ENCODE peak calls at places on chromosomes 11 and 22, in eight cellular contexts. Y is ovary, C is heart right ventricle, L is A549, V is kidney, A is spleen, B is H9, J is fibroblast of pulmonary artery. K is an unnamed sample.

GRCh38 chr11:44471603-44472002 is 93.9 kb upstream of the CD82 start:
- DNase-seq in J (no peak), Y (no peak), C (no peak), V (no peak), B (no peak), L (no peak), A (no peak), K (no peak)

GRCh38 chr11:12007769-12008737 is at the start of gene DKK3:
- DNase-seq in B (peak), Y (no peak), J (peak), C (peak), V (no peak), L (no peak), A (no peak), K (no peak)

GRCh38 chr11:85316967-85317366 is 310.2 kb downstream of the DLG2 start:
- DNase-seq in L (peak), A (no peak), C (no peak), V (no peak), B (no peak), J (no peak), Y (no peak), K (no peak)

GRCh38 chr11:67082071-67082791 is 25.6 kb downstream of the RHOD start:
- DNase-seq in J (peak), C (no peak), V (no peak), A (no peak), Y (peak), B (peak), L (no peak), K (no peak)

GRCh38 chr11:833849-834311 is 1.1 kb downstream of the CD151 start:
- DNase-seq in L (peak), J (no peak), B (no peak), Y (no peak), A (no peak), C (no peak), V (no peak), K (no peak)

GRCh38 chr11:36361901-36362391 is 65.9 kb downstream of the PRR5L start:
- DNase-seq in V (peak), C (no peak), A (no peak), L (peak), J (peak), Y (peak), B (peak), K (no peak)

GRCh38 chr11:46200537-46201281 is 76.8 kb upstream of the CREB3L1 start:
- DNase-seq in A (no peak), J (no peak), V (no peak), C (no peak), Y (no peak), L (no peak), B (no peak), K (no peak)

GRCh38 chr11:32374261-32374711 is 61.1 kb downstream of the WT1 start:
- DNase-seq in L (peak), J (peak), B (peak), V (no peak), A (no peak), C (peak), Y (no peak), K (no peak)

GRCh38 chr22:46172522-46172921 is 22.2 kb downstream of the PPARA start:
- DNase-seq in J (no peak), V (no peak), C (no peak), A (no peak), B (no peak), L (no peak), Y (no peak), K (no peak)

GRCh38 chr11:61163714-61164609 is 2.7 kb upstream of the VPS37C start:
- DNase-seq in V (no peak), L (no peak), C (no peak), Y (no peak), A (no peak), J (no peak), B (no peak), K (no peak)

GRCh38 chr22:43381693-43382092 is 30.1 kb upstream of the MPPED1 start:
- DNase-seq in B (no peak), C (no peak), Y (no peak), J (no peak), V (peak), A (no peak), L (no peak), K (no peak)

GRCh38 chr11:65414776-65415498 is 7.7 kb upstream of the NEAT1 start:
- DNase-seq in L (no peak), C (no peak), Y (no peak), J (no peak), A (no peak), V (peak), B (peak), K (no peak)

GRCh38 chr11:134686418-134686817 is 274.4 kb upstream of the B3GAT1 start:
- DNase-seq in J (no peak), B (no peak), V (no peak), C (no peak), L (no peak), A (no peak), Y (no peak), K (no peak)

GRCh38 chr22:38465673-38466490 is 2.0 kb upstream of the KDELR3 start:
- DNase-seq in L (no peak), C (no peak), B (no peak), V (peak), A (peak), J (no peak), Y (no peak), K (no peak)

GRCh38 chr11:442611-443081 is 835 bp upstream of the ANO9 start:
- DNase-seq in J (no peak), A (no peak), V (peak), L (no peak), B (no peak), Y (no peak), C (no peak), K (no peak)

GRCh38 chr11:95108671-95109551 is 19.3 kb downstream of the ENDOD1 start:
- DNase-seq in V (no peak), L (no peak), B (no peak), Y (no peak), A (no peak), C (peak), J (peak), K (no peak)

GRCh38 chr11:48096588-48097525 is 116.5 kb downstream of the PTPRJ start:
- DNase-seq in L (no peak), C (no peak), V (no peak), A (no peak), Y (no peak), B (no peak), J (peak), K (no peak)

GRCh38 chr11:60782393-60783140 is 2.6 kb upstream of the MS4A10 start:
- DNase-seq in L (no peak), Y (no peak), C (no peak), A (peak), B (no peak), V (peak), J (no peak), K (no peak)

GRCh38 chr11:63939351-63939920 is 634 bp downstream of the NAA40 start:
- DNase-seq in B (peak), V (no peak), L (no peak), C (no peak), J (peak), A (no peak), Y (peak), K (no peak)

GRCh38 chr11:92681606-92682005 is 287.8 kb upstream of the MTNR1B start:
- DNase-seq in C (no peak), A (no peak), L (no peak), J (no peak), B (no peak), Y (no peak), V (no peak), K (no peak)

GRCh38 chr22:24091551-24092420 is 80.7 kb downstream of the CABIN1 start:
- DNase-seq in J (no peak), B (no peak), A (peak), L (no peak), Y (no peak), C (peak), V (peak), K (no peak)

GRCh38 chr11:70790671-70791300 is 392.5 kb downstream of the CTTN start:
- DNase-seq in L (no peak), J (no peak), C (no peak), A (no peak), Y (no peak), B (peak), V (no peak), K (no peak)

DNA sequence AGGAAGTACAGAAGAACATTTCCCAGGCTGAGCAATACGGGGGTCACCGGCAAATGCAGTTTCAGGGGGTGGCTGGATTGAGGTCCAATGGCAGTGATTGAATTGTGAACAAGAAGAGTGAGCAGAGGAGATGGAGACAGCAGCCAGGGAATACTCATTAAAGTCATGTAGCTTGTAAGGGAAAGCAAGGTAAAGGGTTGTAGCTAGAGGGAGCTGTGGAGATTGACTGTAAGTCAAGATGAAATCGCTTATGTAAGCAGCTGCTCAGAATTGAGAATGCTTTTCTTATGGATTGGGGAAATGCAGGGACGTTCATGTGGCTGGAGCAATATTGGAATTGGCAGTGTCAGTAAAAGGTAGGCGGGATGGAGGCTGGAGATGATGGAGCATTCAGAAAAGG is 111.4 kb upstream of the TBCEL start:
- DNase-seq in V (no peak), B (no peak), L (peak), A (peak), C (no peak), J (peak), Y (no peak), K (no peak)
- TF ChIP-seq CTCF in V (peak), B (peak), L (peak), A (peak), C (peak), J (peak), Y (no peak), K (no peak)

GRCh38 chr22:48722661-48723060 is 1105.0 kb downstream of the BRD1 start:
- DNase-seq in Y (no peak), L (no peak), A (peak), J (no peak), B (no peak), V (peak), C (no peak), K (no peak)
- TF ChIP-seq CTCF in Y (no peak), L (no peak), A (no peak), J (no peak), B (no peak), V (no peak), C (no peak), K (no peak)

DNA sequence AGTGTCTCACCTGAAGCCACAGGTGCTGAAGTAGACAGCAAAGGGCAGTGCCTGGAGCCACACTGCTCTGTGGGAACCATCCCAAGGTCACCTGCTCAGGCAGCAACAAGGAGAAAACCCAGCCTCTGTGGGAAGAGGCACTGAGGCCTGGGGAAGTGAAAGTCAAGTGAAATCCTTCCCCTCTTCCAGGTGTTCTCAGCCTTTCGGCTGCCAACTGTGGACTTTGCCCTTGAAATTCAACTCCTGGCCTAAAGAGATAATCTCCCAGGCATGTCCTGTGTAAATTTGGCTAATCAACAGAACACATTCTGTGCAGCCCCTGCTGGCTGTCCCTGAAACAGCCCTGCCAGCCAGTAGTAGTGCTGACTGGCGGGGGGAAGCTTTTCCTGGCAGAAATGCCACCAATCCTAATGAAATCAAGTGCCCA is 112.1 kb downstream of the RPL27A start:
- DNase-seq in A (no peak), B (peak), L (peak), C (no peak), V (no peak), J (no peak), Y (no peak), K (no peak)
- TF ChIP-seq CTCF in A (peak), B (peak), L (no peak), C (peak), V (peak), J (peak), Y (no peak), K (no peak)

DNA sequence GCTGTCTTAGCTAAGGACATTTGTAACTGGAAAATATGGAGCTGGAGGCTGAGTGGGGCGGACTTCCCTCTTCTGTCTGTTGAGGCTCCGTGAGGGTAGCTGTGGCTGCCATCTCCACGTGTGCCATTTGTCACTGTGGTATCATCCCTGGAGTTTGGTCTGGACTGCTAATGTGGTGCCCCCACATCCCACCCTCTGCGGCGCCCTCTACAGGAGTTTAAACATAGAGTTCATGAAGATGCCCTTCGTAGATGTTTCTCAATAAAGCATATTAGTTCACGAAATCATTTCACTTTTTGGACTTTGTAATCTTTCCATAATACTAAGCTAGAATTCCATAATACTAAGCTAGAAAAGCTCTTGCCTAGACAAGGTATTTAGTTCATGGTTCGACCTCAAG is 52.4 kb downstream of the TECTA start:
- DNase-seq in Y (no peak), L (no peak), C (no peak), V (no peak), J (no peak), A (no peak), B (no peak), K (no peak)
- TF ChIP-seq CTCF in Y (no peak), L (no peak), C (no peak), V (no peak), J (no peak), A (no peak), B (peak), K (no peak)

GRCh38 chr11:82872377-82873150 is 27.7 kb downstream of the PRCP start:
- DNase-seq in B (no peak), Y (no peak), C (no peak), L (no peak), J (no peak), A (no peak), V (no peak), K (no peak)
- TF ChIP-seq CTCF in B (no peak), Y (no peak), C (no peak), L (no peak), J (no peak), A (no peak), V (no peak), K (no peak)

DNA sequence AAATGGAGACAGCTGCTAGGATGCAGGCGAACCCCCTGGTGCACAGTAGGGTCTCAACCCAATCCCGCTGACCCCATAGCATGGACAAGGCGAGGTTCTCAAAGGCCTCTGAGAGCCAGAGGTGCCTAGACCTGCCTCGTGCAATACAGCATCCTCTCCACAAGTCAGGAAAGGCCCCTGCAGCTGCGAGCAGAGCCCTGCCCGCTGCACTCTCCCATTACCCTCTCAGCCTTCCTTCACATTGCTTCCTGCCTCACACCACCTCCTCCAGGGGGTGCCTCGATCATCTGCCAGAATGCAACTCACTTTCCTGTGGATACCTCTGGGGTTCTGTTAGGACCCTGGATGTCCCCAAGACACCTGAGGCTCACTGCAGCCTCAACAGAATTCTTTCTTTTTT is 42.8 kb upstream of the TCF20 start:
- DNase-seq in L (no peak), J (no peak), V (no peak), B (no peak), C (no peak), A (no peak), Y (no peak), K (no peak)
- TF ChIP-seq CTCF in L (no peak), J (no peak), V (no peak), B (no peak), C (no peak), A (no peak), Y (no peak), K (no peak)

GRCh38 chr11:124123587-124123986 is 8.3 kb downstream of the VWA5A start:
- DNase-seq in C (no peak), A (no peak), L (no peak), V (no peak), B (peak), J (no peak), Y (no peak), K (no peak)
- TF ChIP-seq CTCF in C (no peak), A (no peak), L (no peak), V (no peak), B (peak), J (peak), Y (no peak), K (no peak)

GRCh38 chr11:1874406-1875092 is 17.1 kb downstream of the PRR33 start:
- DNase-seq in B (no peak), L (no peak), Y (no peak), V (peak), A (peak), C (no peak), J (no peak), K (no peak)
- TF ChIP-seq CTCF in B (no peak), L (no peak), Y (no peak), V (no peak), A (no peak), C (no peak), J (no peak), K (no peak)

GRCh38 chr11:102575016-102575415 is 44.5 kb upstream of the MMP7 start:
- DNase-seq in J (no peak), L (no peak), V (no peak), Y (no peak), A (no peak), B (no peak), C (no peak), K (no peak)

GRCh38 chr11:102576350-102576749 is 45.8 kb upstream of the MMP7 start:
- DNase-seq in B (no peak), V (no peak), J (no peak), C (no peak), Y (no peak), A (no peak), L (no peak), K (no peak)

GRCh38 chr11:102572537-102573220 is 42.1 kb upstream of the MMP7 start:
- DNase-seq in J (no peak), B (no peak), Y (no peak), A (no peak), V (no peak), L (no peak), C (no peak), K (no peak)

GRCh38 chr11:102577182-102577581 is 46.6 kb upstream of the MMP7 start:
- DNase-seq in C (no peak), B (no peak), Y (no peak), A (no peak), V (no peak), J (peak), L (no peak), K (no peak)

DNA sequence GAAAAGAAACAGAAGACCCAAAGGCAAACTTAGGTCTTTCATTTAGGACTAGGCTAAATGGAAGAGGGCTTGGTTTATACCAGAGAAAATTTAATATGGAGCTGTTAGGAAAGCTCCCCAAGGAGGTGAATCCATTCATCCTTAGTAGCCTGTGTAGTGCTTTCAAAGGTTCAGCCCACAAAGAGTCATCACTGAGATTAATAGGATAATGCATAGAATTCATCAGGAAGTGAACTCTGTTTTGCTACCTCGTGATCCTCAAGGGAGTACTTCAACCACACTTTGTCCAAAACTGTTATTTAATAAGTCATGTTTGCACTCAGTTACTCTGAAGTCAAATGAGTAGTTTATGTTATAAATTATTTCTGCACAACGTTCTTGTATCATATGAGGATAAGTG is 43.3 kb upstream of the MMP7 start:
- DNase-seq in V (no peak), A (no peak), J (peak), L (peak), Y (no peak), C (no peak), B (no peak), K (no peak)
- TF ChIP-seq CTCF in V (no peak), A (no peak), J (no peak), L (no peak), Y (no peak), C (no peak), B (no peak), K (no peak)